ENCODE peak calls at places on chromosomes 2 and 18, in five cellular contexts. One of them, this sample, is unnamed. For H3K9me3, the result is how much of the 10 kb centered on the place peaks cover.

GRCh38 chr2:108806362-108806761 is 19.8 kb downstream of the CCDC138 start:
- DNase-seq in heart left ventricle: no peak
- DNase-seq in lower lobe of right lung: no peak
- DNase-seq in Caco-2: no peak
- DNase-seq in mammary epithelial cell: no peak
- DNase-seq in this sample: no peak

GRCh38 chr2:129233166-129233565 is 746.3 kb upstream of the RAB6C start:
- DNase-seq in heart left ventricle: no peak
- DNase-seq in Caco-2: no peak
- DNase-seq in mammary epithelial cell: no peak
- DNase-seq in lower lobe of right lung: no peak
- DNase-seq in this sample: no peak

GRCh38 chr2:157150747-157151146 is 106.8 kb upstream of the GALNT5 start:
- DNase-seq in Caco-2: no peak
- DNase-seq in mammary epithelial cell: no peak
- DNase-seq in lower lobe of right lung: no peak
- DNase-seq in heart left ventricle: no peak
- DNase-seq in this sample: no peak

GRCh38 chr2:152863826-152864225 is 145.4 kb downstream of the ARL6IP6 start:
- DNase-seq in Caco-2: no peak
- DNase-seq in heart left ventricle: no peak
- DNase-seq in mammary epithelial cell: no peak
- DNase-seq in lower lobe of right lung: no peak
- DNase-seq in this sample: no peak

GRCh38 chr2:165877565-165878550 is 75.7 kb downstream of the TTC21B start:
- DNase-seq in heart left ventricle: no peak
- DNase-seq in Caco-2: no peak
- DNase-seq in lower lobe of right lung: no peak
- DNase-seq in mammary epithelial cell: peak
- DNase-seq in this sample: no peak

GRCh38 chr2:13481201-13481600 is 764.5 kb downstream of the TRIB2 start:
- DNase-seq in mammary epithelial cell: peak
- DNase-seq in Caco-2: no peak
- DNase-seq in lower lobe of right lung: no peak
- DNase-seq in heart left ventricle: no peak
- DNase-seq in this sample: no peak

GRCh38 chr18:27793013-27793412 is 383.9 kb downstream of the CDH2 start:
- DNase-seq in mammary epithelial cell: no peak
- DNase-seq in heart left ventricle: no peak
- DNase-seq in Caco-2: no peak
- DNase-seq in lower lobe of right lung: no peak
- DNase-seq in this sample: no peak

GRCh38 chr2:166090346-166090745 is 37.5 kb downstream of the SCN1A start:
- DNase-seq in heart left ventricle: no peak
- DNase-seq in lower lobe of right lung: no peak
- DNase-seq in Caco-2: no peak
- DNase-seq in mammary epithelial cell: no peak
- DNase-seq in this sample: no peak

GRCh38 chr2:241730679-241731293 is 3.6 kb upstream of the D2HGDH start:
- DNase-seq in Caco-2: no peak
- DNase-seq in heart left ventricle: no peak
- DNase-seq in lower lobe of right lung: no peak
- DNase-seq in mammary epithelial cell: no peak
- DNase-seq in this sample: no peak

GRCh38 chr2:223674998-223675609 is 72.9 kb upstream of the SCG2 start:
- DNase-seq in heart left ventricle: no peak
- DNase-seq in lower lobe of right lung: no peak
- DNase-seq in Caco-2: peak
- DNase-seq in mammary epithelial cell: peak
- DNase-seq in this sample: no peak

GRCh38 chr2:1415501-1415900 is 2.2 kb downstream of the TPO start:
- DNase-seq in heart left ventricle: no peak
- DNase-seq in Caco-2: no peak
- DNase-seq in lower lobe of right lung: no peak
- DNase-seq in mammary epithelial cell: no peak
- DNase-seq in this sample: no peak

GRCh38 chr2:242053921-242054320 is 184.4 kb downstream of the RTP5 start:
- DNase-seq in Caco-2: no peak
- DNase-seq in mammary epithelial cell: no peak
- DNase-seq in lower lobe of right lung: no peak
- DNase-seq in heart left ventricle: no peak
- DNase-seq in this sample: no peak

DNA sequence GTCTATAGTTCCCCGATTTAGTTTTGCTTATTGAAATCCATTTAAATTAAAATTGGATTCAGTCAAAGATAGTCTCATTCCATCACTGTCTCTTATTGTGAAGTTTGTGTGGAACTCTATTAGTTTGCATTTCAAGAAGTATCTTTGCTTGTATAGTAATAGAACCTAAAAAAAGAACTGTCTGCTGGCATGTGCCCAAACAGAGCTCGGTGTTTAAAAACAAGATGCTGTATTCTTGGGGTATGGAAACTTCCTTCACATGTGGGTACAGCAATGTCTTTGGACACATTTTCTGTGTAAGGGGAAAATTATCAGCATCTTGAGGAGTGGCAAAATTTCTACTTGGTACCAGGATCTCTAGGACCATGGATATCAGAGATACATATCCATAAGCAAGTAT is 292.6 kb downstream of the PLCL1 start:
- DNase-seq in heart left ventricle: no peak
- DNase-seq in lower lobe of right lung: no peak
- DNase-seq in Caco-2: no peak
- DNase-seq in mammary epithelial cell: no peak
- DNase-seq in this sample: no peak
- H3K9me3 ChIP-seq in heart left ventricle: under half
- H3K9me3 ChIP-seq in lower lobe of right lung: under half
- H3K9me3 ChIP-seq in Caco-2: under half
- H3K9me3 ChIP-seq in mammary epithelial cell: under half
- H3K9me3 ChIP-seq in this sample: under half

DNA sequence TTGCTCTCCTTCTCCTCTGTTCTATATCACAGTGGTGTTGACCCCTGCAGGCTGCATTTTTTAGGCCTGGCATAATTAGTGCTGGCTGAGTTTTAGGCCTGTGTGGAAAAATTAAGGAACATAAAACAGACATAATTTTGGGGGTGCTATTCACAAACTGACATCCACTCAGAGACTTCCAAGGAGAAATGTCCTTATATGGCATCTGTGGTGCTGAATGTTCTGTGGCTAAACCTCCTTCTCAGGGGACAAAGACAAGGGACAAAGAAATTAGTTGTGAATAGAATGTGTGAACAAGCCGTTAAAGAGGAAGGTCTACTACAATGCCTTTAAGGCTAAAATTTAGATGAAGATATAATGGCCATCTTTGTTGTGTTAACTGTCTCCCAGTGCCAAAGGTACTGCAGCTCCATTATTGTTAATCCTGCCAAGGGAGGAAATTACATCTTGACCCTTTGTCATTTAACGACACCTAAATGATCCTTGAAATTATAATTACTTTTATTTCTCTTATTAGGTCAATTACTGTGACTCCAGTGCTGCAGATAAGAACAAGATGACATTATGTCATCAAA is 870.0 kb upstream of the CHAC2 start:
- DNase-seq in lower lobe of right lung: no peak
- DNase-seq in mammary epithelial cell: no peak
- DNase-seq in heart left ventricle: no peak
- DNase-seq in Caco-2: no peak
- DNase-seq in this sample: no peak
- H3K9me3 ChIP-seq in lower lobe of right lung: under half
- H3K9me3 ChIP-seq in mammary epithelial cell: under half
- H3K9me3 ChIP-seq in heart left ventricle: under half
- H3K9me3 ChIP-seq in Caco-2: under half
- H3K9me3 ChIP-seq in this sample: under half

GRCh38 chr2:145422576-145422975 is 902.7 kb upstream of the ZEB2 start:
- DNase-seq in lower lobe of right lung: no peak
- DNase-seq in Caco-2: no peak
- DNase-seq in heart left ventricle: no peak
- DNase-seq in mammary epithelial cell: no peak
- DNase-seq in this sample: no peak

GRCh38 chr2:145421841-145422240 is 901.9 kb upstream of the ZEB2 start:
- DNase-seq in Caco-2: no peak
- DNase-seq in heart left ventricle: no peak
- DNase-seq in lower lobe of right lung: no peak
- DNase-seq in mammary epithelial cell: peak
- DNase-seq in this sample: no peak

DNA sequence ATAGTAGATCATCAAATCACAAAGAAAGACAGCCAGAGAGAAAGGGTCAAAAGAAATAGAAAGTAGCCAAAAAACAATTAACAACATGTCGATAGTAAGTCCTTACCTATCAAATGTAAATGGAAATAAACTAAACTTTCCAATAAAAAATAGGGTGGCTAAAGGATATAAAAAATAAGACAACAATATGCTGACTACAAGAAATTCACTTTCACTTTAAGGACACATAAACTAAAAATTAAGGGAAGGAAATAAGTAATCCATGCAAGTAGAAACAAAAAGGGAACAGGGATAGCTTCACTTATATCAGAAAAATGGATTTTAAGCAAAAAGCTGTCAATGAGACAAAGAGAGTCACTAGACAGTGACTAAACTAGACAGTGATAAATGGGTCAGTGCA is 903.9 kb upstream of the ZEB2 start:
- DNase-seq in mammary epithelial cell: no peak
- DNase-seq in heart left ventricle: no peak
- DNase-seq in lower lobe of right lung: no peak
- DNase-seq in Caco-2: no peak
- DNase-seq in this sample: no peak
- H3K9me3 ChIP-seq in mammary epithelial cell: under half
- H3K9me3 ChIP-seq in heart left ventricle: under half
- H3K9me3 ChIP-seq in lower lobe of right lung: under half
- H3K9me3 ChIP-seq in Caco-2: under half
- H3K9me3 ChIP-seq in this sample: under half

GRCh38 chr2:120949957-120950590 is 214.4 kb downstream of the GLI2 start:
- DNase-seq in Caco-2: no peak
- DNase-seq in heart left ventricle: no peak
- DNase-seq in lower lobe of right lung: no peak
- DNase-seq in mammary epithelial cell: peak
- DNase-seq in this sample: no peak
- H3K9me3 ChIP-seq in Caco-2: under half
- H3K9me3 ChIP-seq in heart left ventricle: under half
- H3K9me3 ChIP-seq in lower lobe of right lung: under half
- H3K9me3 ChIP-seq in mammary epithelial cell: under half
- H3K9me3 ChIP-seq in this sample: under half

GRCh38 chr18:79733135-79733609 is 53.6 kb downstream of the CTDP1 start:
- DNase-seq in Caco-2: no peak
- DNase-seq in mammary epithelial cell: no peak
- DNase-seq in heart left ventricle: peak
- DNase-seq in lower lobe of right lung: peak
- DNase-seq in this sample: no peak
- H3K9me3 ChIP-seq in Caco-2: under half
- H3K9me3 ChIP-seq in mammary epithelial cell: half or more
- H3K9me3 ChIP-seq in heart left ventricle: under half
- H3K9me3 ChIP-seq in lower lobe of right lung: under half
- H3K9me3 ChIP-seq in this sample: under half

DNA sequence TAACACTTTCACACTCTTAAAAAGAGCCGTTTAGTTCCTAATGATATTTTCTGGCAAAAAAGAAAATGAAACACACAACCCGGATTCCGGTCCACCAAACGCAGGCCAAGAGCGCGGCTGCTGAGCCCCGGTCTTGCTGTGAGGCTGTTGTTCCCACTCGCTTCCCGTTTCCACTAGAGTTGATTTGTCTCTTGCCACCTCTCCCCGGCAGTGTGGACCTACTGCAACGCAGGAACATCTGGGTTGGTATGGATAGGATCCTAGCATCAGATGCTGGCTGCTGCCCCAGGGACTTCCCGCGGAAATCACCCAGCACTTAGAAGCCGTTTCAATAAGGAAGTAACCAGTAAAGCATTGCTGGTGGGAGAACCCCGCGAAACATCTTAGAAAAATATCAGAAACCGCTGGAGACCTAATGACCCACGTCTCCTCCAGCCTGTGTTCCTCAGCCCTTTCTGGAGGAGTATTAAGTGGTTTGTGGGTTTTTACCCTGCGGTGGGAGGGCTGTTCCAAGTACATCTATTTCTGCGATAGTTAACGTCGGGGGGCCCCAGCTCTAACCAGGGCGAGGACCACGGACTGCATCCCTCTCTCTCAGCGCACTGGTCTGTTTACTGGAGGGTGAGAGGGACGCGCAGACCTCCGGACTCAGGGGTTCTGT is 928 bp downstream of the DOCK10 start:
- DNase-seq in mammary epithelial cell: peak
- DNase-seq in lower lobe of right lung: peak
- DNase-seq in heart left ventricle: no peak
- DNase-seq in Caco-2: no peak
- DNase-seq in this sample: peak
- H3K9me3 ChIP-seq in mammary epithelial cell: under half
- H3K9me3 ChIP-seq in lower lobe of right lung: under half
- H3K9me3 ChIP-seq in heart left ventricle: under half
- H3K9me3 ChIP-seq in Caco-2: under half
- H3K9me3 ChIP-seq in this sample: under half

GRCh38 chr2:239644016-239644415 is 243.2 kb upstream of the HDAC4 start:
- DNase-seq in lower lobe of right lung: no peak
- DNase-seq in Caco-2: no peak
- DNase-seq in mammary epithelial cell: no peak
- DNase-seq in heart left ventricle: no peak
- DNase-seq in this sample: no peak

GRCh38 chr2:239639366-239640185 is 238.8 kb upstream of the HDAC4 start:
- DNase-seq in lower lobe of right lung: no peak
- DNase-seq in mammary epithelial cell: no peak
- DNase-seq in heart left ventricle: no peak
- DNase-seq in Caco-2: no peak
- DNase-seq in this sample: no peak

GRCh38 chr2:239640210-239640609 is 239.4 kb upstream of the HDAC4 start:
- DNase-seq in lower lobe of right lung: no peak
- DNase-seq in mammary epithelial cell: no peak
- DNase-seq in heart left ventricle: no peak
- DNase-seq in Caco-2: no peak
- DNase-seq in this sample: no peak

GRCh38 chr2:239640676-239641580 is 240.1 kb upstream of the HDAC4 start:
- DNase-seq in lower lobe of right lung: no peak
- DNase-seq in mammary epithelial cell: no peak
- DNase-seq in Caco-2: no peak
- DNase-seq in heart left ventricle: no peak
- DNase-seq in this sample: no peak

GRCh38 chr2:239642406-239643004 is 241.7 kb upstream of the HDAC4 start:
- DNase-seq in heart left ventricle: no peak
- DNase-seq in lower lobe of right lung: no peak
- DNase-seq in mammary epithelial cell: no peak
- DNase-seq in Caco-2: no peak
- DNase-seq in this sample: no peak
- H3K9me3 ChIP-seq in heart left ventricle: under half
- H3K9me3 ChIP-seq in lower lobe of right lung: under half
- H3K9me3 ChIP-seq in mammary epithelial cell: under half
- H3K9me3 ChIP-seq in Caco-2: under half
- H3K9me3 ChIP-seq in this sample: under half

GRCh38 chr18:43982582-43982981 is 698.1 kb upstream of the SETBP1 start:
- DNase-seq in Caco-2: no peak
- DNase-seq in heart left ventricle: no peak
- DNase-seq in lower lobe of right lung: no peak
- DNase-seq in mammary epithelial cell: no peak
- DNase-seq in this sample: no peak

GRCh38 chr18:43978174-43978573 is 700.9 kb upstream of the SYT4 start:
- DNase-seq in lower lobe of right lung: no peak
- DNase-seq in Caco-2: no peak
- DNase-seq in mammary epithelial cell: no peak
- DNase-seq in heart left ventricle: no peak
- DNase-seq in this sample: no peak
- H3K9me3 ChIP-seq in lower lobe of right lung: under half
- H3K9me3 ChIP-seq in Caco-2: under half
- H3K9me3 ChIP-seq in mammary epithelial cell: under half
- H3K9me3 ChIP-seq in heart left ventricle: under half
- H3K9me3 ChIP-seq in this sample: under half

GRCh38 chr2:20334645-20335203 is 15.9 kb downstream of the PUM2 start:
- DNase-seq in Caco-2: no peak
- DNase-seq in lower lobe of right lung: no peak
- DNase-seq in mammary epithelial cell: no peak
- DNase-seq in heart left ventricle: no peak
- DNase-seq in this sample: no peak
- H3K9me3 ChIP-seq in Caco-2: under half
- H3K9me3 ChIP-seq in lower lobe of right lung: under half
- H3K9me3 ChIP-seq in mammary epithelial cell: under half
- H3K9me3 ChIP-seq in heart left ventricle: under half
- H3K9me3 ChIP-seq in this sample: under half